ENCODE peak calls at places on chromosome 19, in seven cellular contexts. G, P, K, E, A, J and Z are unnamed samples. For H3K4me1, the result is how much of the 10 kb centered on the place peaks cover.

GRCh38 chr19:50896591-50897190 is 14.5 kb downstream of the KLK4 start:
- DNase-seq in G (no peak), P (peak), K (no peak), E (no peak), A (no peak), J (peak), Z (peak)

GRCh38 chr19:49061445-49061844 is 3.2 kb downstream of the NTF4 start:
- DNase-seq in G (no peak), P (no peak), K (no peak), E (no peak), A (no peak), J (no peak), Z (no peak)

GRCh38 chr19:14536926-14537692 is 7.7 kb downstream of the TECR start:
- DNase-seq in G (peak), P (no peak), K (peak), E (peak), A (peak), J (peak), Z (peak)

GRCh38 chr19:1163934-1164683 is 10.0 kb downstream of the SBNO2 start:
- DNase-seq in G (no peak), P (no peak), K (no peak), E (no peak), A (no peak), J (no peak), Z (no peak)

GRCh38 chr19:7333198-7334118 is 15.3 kb upstream of the ARHGEF18 start:
- DNase-seq in G (no peak), P (no peak), K (no peak), E (no peak), A (no peak), J (no peak), Z (no peak)

GRCh38 chr19:13100871-13101589 is 1.6 kb downstream of the LYL1 start:
- DNase-seq in G (no peak), P (no peak), K (peak), E (no peak), A (no peak), J (no peak), Z (no peak)

GRCh38 chr19:29671393-29672076 is 6.3 kb downstream of the PLEKHF1 start:
- DNase-seq in G (no peak), P (no peak), K (no peak), E (no peak), A (no peak), J (peak), Z (peak)

GRCh38 chr19:16019691-16020448 is 56.4 kb upstream of the TPM4 start:
- DNase-seq in G (no peak), P (no peak), K (no peak), E (no peak), A (no peak), J (no peak), Z (no peak)

GRCh38 chr19:55068803-55069136 is 5.8 kb upstream of the RDH13 start:
- DNase-seq in G (no peak), P (no peak), K (no peak), E (no peak), A (no peak), J (no peak), Z (no peak)

GRCh38 chr19:17333611-17334413 is 843 bp downstream of the ANO8 start:
- DNase-seq in G (peak), P (peak), K (peak), E (no peak), A (peak), J (no peak), Z (peak)

GRCh38 chr19:5333581-5334365 is 6.8 kb downstream of the PTPRS start:
- DNase-seq in G (no peak), P (no peak), K (no peak), E (no peak), A (no peak), J (no peak), Z (no peak)

GRCh38 chr19:5332501-5332900 is 8.1 kb downstream of the PTPRS start:
- DNase-seq in G (no peak), P (no peak), K (no peak), E (no peak), A (no peak), J (no peak), Z (no peak)

GRCh38 chr19:5334366-5334739 is 6.3 kb downstream of the PTPRS start:
- DNase-seq in G (no peak), P (no peak), K (no peak), E (no peak), A (no peak), J (no peak), Z (no peak)

GRCh38 chr19:5330307-5330720 is 10.3 kb downstream of the PTPRS start:
- DNase-seq in G (no peak), P (no peak), K (no peak), E (no peak), A (no peak), J (no peak), Z (no peak)

GRCh38 chr19:5331790-5332189 is 8.8 kb downstream of the PTPRS start:
- DNase-seq in G (no peak), P (no peak), K (no peak), E (no peak), A (no peak), J (no peak), Z (no peak)
- H3K23ac ChIP-seq in G (no peak), P (no peak), K (no peak), E (no peak), A (no peak), J (no peak), Z (no peak)

GRCh38 chr19:28393574-28394336 is 819.2 kb downstream of the UQCRFS1 start:
- DNase-seq in G (no peak), P (no peak), K (peak), E (no peak), A (no peak), J (no peak), Z (no peak)
- H3K4me1 ChIP-seq in G (under half), P (under half), K (under half), E (under half), A (under half), J (under half), Z (under half)

GRCh38 chr19:18612051-18612771 is 459 bp upstream of the TMEM59L start:
- DNase-seq in G (no peak), P (no peak), K (no peak), E (no peak), A (peak), J (no peak), Z (no peak)

GRCh38 chr19:18610556-18611326 is 1.9 kb upstream of the TMEM59L start:
- DNase-seq in G (peak), P (no peak), K (no peak), E (no peak), A (peak), J (no peak), Z (no peak)

GRCh38 chr19:18610245-18610555 is 2.5 kb upstream of the TMEM59L start:
- DNase-seq in G (no peak), P (no peak), K (no peak), E (no peak), A (no peak), J (no peak), Z (no peak)

GRCh38 chr19:18612772-18613588 is at the start of gene TMEM59L:
- DNase-seq in G (no peak), P (no peak), K (no peak), E (no peak), A (peak), J (no peak), Z (no peak)

GRCh38 chr19:18611327-18612050 is 1.2 kb upstream of the TMEM59L start:
- DNase-seq in G (peak), P (no peak), K (peak), E (no peak), A (peak), J (peak), Z (no peak)
- H3K23ac ChIP-seq in G (no peak), P (peak), K (no peak), E (peak), A (no peak), J (no peak), Z (no peak)

DNA sequence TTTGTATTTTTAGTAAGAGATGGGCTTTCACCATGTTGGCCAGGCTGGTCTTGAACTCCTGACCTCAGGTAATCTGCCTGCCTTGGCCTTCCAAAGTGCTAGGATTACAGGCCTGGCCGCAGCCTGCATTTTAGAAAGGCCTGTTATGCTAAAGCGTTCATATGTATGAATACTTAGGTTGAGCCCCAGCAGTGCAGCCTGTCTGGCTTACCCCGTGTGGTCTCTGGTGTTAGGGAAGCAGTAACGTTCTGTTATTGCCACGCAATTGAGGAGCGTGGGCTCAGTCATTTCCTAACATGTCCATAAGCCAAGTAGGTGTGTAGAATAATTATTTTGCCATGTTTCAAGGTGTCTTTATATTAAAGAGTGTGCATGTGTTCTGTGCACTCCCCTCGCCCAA is 14.3 kb downstream of the HNRNPM start:
- DNase-seq in G (no peak), P (no peak), K (no peak), E (no peak), A (no peak), J (no peak), Z (no peak)
- H3K4me1 ChIP-seq in G (under half), P (under half), K (under half), E (under half), A (under half), J (under half), Z (under half)

DNA sequence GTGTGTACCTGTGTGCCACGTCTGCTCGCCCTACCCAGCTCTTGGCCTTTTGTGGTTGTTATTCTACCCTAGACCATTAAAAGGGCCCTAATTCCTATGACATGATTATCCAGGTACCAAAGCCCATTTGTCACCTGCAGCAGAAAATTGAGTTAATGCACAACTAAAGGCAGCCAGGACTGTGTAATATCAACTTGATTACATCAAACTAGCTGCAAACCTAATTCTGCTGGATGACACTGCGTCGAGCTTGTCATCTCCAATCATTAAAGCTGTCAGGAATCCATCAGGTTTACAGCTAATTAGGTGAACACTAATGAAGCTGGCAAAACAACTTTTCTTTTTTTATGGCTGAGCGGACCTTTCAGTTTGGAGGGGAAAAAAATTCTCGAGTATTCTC is 3.1 kb downstream of the TSHZ3 start:
- DNase-seq in G (no peak), P (no peak), K (no peak), E (no peak), A (no peak), J (no peak), Z (no peak)
- H3K23ac ChIP-seq in G (no peak), P (peak), K (no peak), E (no peak), A (no peak), J (no peak), Z (no peak)

GRCh38 chr19:40747536-40747935 is 2.7 kb downstream of the ACTMAP start:
- DNase-seq in G (no peak), P (no peak), K (no peak), E (no peak), A (no peak), J (no peak), Z (no peak)

GRCh38 chr19:40754611-40755247 is 3.7 kb downstream of the SNRPA start:
- DNase-seq in G (no peak), P (peak), K (no peak), E (no peak), A (no peak), J (peak), Z (peak)

GRCh38 chr19:40751065-40751923 is at the start of gene SNRPA:
- DNase-seq in G (peak), P (peak), K (peak), E (peak), A (peak), J (peak), Z (peak)

GRCh38 chr19:40750035-40750284 is 317 bp downstream of the ACTMAP start:
- DNase-seq in G (no peak), P (no peak), K (no peak), E (no peak), A (no peak), J (no peak), Z (no peak)

GRCh38 chr19:40750285-40751064 is at the start of gene ACTMAP:
- DNase-seq in G (peak), P (peak), K (peak), E (peak), A (peak), J (peak), Z (peak)
- H3K4me1 ChIP-seq in G (under half), P (under half), K (under half), E (under half), A (under half), J (under half), Z (under half)

DNA sequence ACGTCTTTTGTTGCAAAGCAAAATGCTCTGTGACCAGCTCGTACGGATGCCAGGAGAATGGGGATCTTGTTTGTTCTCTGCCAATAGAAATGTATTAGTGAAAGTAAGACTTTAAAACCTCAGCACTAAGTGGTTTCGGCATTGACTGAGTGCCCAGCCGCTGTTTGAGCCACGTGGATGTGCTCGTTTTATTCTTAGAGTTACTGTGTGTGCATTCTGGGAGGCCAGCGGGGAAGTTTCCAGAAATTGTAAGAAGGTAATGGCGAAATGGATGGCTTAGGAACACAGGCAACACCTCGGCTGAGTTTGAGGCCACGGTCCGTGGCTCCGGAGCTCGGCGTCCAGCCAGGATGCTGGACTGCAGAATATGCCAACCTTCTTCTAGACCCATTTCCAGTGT is 117.0 kb upstream of the USP29 start:
- DNase-seq in G (no peak), P (no peak), K (no peak), E (no peak), A (no peak), J (no peak), Z (no peak)
- H3K23ac ChIP-seq in G (no peak), P (no peak), K (no peak), E (no peak), A (no peak), J (no peak), Z (no peak)

DNA sequence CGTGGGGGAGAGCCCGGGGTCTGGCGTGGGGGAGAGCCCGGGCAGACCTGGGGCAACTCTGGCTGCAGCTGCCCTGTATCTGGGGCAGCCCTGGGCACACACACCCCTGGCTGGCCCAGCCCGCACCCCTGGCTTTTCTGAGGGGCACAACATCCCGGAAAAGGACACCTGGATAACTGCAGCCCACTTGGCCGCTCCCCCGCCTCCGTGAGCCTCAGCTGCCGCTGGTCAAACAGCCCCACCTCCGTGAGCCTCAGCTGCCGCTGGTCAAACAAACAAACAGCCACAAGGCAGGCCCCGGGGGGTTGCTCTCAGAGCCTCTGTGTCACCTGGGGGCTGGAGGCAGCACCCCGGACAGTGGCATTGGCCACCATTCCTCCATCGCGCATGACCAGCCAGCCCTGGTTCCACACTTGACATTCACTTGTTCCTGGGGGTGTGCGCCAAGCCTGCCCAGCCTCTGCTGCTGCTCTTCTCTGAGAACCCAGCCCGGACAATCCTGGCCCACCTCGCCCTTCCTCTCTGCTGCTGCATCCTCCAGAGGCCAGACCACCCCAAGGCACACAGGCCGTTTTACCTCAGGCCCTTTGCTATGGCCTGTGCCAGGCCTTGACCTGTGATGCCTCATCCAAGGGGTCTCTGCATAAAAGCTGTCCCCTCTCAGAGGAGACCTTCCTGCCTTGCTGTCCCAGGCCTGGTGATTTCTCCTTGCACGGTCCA is 19.9 kb downstream of the CEBPG start:
- DNase-seq in G (no peak), P (no peak), K (no peak), E (no peak), A (no peak), J (no peak), Z (no peak)
- H3K4me1 ChIP-seq in G (under half), P (under half), K (under half), E (under half), A (under half), J (under half), Z (half or more)

DNA sequence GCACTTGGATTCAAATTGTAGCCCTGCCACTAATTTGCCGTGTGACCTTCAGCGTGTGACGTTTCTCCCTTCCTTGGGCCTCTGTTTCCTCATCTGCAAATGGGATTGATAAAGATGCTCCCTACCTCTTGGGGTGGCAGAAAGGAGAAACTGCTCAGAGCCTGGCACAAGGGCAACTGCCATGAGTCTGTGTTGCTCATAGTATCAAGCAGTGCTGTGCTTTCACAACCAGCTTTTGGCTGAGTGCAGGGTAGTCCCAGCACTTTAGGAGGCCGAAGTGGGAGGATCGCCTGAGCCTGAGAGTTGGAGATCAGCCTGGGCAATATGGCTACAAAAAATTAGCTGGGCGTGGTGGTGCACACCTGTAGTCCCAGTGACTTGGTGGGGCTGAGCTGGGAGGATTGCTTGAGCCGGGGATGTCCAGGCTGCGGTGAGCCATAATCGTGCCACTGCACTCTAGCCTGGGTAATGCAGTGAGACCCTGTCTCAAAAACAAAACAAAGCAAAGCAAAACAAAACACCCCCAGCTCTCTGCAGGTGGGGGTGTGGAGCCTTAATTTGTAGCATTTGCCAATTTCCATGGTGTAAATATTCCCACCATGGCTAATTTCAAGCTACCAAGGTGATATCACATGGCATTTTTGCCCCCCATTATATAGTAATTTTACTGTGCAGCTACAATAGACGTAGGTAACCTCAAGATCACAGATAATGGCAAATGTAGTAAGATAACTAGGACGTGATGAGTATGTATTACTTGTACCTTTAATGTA is 1.6 kb upstream of the MARK4 start:
- DNase-seq in G (no peak), P (no peak), K (no peak), E (no peak), A (no peak), J (no peak), Z (no peak)
- H3K23ac ChIP-seq in G (no peak), P (no peak), K (no peak), E (no peak), A (no peak), J (no peak), Z (no peak)